ENCODE peak calls at places on chromosomes 2 and 18, in eight cellular contexts. E, Y, L, I, H, W, K and U are unnamed samples.

GRCh38 chr2:80252294-80252986 is 52.1 kb downstream of the LRRTM1 start:
- DNase-seq in E (no peak), Y (no peak), L (no peak), I (no peak), H (no peak), W (no peak), K (no peak), U (no peak)

GRCh38 chr2:44843086-44843485 is 98.4 kb upstream of the SIX3 start:
- DNase-seq in E (no peak), Y (no peak), L (no peak), I (no peak), H (no peak), W (no peak), K (no peak), U (no peak)

GRCh38 chr2:147037048-147037447 is 807.8 kb upstream of the ACVR2A start:
- DNase-seq in E (no peak), Y (no peak), L (no peak), I (no peak), H (no peak), W (no peak), K (no peak), U (no peak)

GRCh38 chr2:225254363-225254762 is 145.1 kb upstream of the NYAP2 start:
- DNase-seq in E (no peak), Y (no peak), L (no peak), I (no peak), H (no peak), W (no peak), K (no peak), U (no peak)

GRCh38 chr2:122422384-122422991 is 667.0 kb downstream of the TSN start:
- DNase-seq in E (no peak), Y (no peak), L (no peak), I (no peak), H (no peak), W (no peak), K (no peak), U (no peak)

GRCh38 chr18:79019876-79020275 is 40.3 kb downstream of the SALL3 start:
- DNase-seq in E (no peak), Y (no peak), L (no peak), I (no peak), H (no peak), W (no peak), K (no peak), U (no peak)

GRCh38 chr2:120732506-120733237 is 3.0 kb upstream of the GLI2 start:
- DNase-seq in E (no peak), Y (peak; percentile 14), L (no peak), I (no peak), H (no peak), W (no peak), K (no peak), U (no peak)

GRCh38 chr18:8898990-8899389 is 193.6 kb downstream of the MTCL1 start:
- DNase-seq in E (no peak), Y (no peak), L (no peak), I (no peak), H (peak; percentile 25), W (no peak), K (no peak), U (no peak)

GRCh38 chr2:63399171-63399570 is 189.1 kb downstream of the WDPCP start:
- DNase-seq in E (no peak), Y (no peak), L (no peak), I (no peak), H (no peak), W (no peak), K (peak; percentile 14), U (no peak)

GRCh38 chr2:15142069-15142689 is 419.0 kb downstream of the NBAS start:
- DNase-seq in E (no peak), Y (no peak), L (no peak), I (no peak), H (no peak), W (no peak), K (no peak), U (no peak)

GRCh38 chr2:5616019-5616418 is 76.2 kb upstream of the SOX11 start:
- DNase-seq in E (no peak), Y (no peak), L (no peak), I (no peak), H (no peak), W (no peak), K (no peak), U (no peak)

GRCh38 chr2:99279969-99280695 is 20.9 kb downstream of the LYG1 start:
- DNase-seq in E (no peak), Y (no peak), L (no peak), I (no peak), H (no peak), W (no peak), K (no peak), U (no peak)

GRCh38 chr2:50529600-50530218 is 502.2 kb downstream of the NRXN1 start:
- DNase-seq in E (peak; percentile 54), Y (no peak), L (no peak), I (no peak), H (no peak), W (no peak), K (no peak), U (peak; percentile 49)

GRCh38 chr18:8480506-8481328 is 128.5 kb upstream of the RAB12 start:
- DNase-seq in E (peak; percentile 74), Y (peak; percentile 44), L (no peak), I (peak; percentile 34), H (peak; percentile 50), W (peak; percentile 73), K (peak; percentile 44), U (peak; percentile 45)

GRCh38 chr2:17518212-17519154 is at the start of gene RAD51AP2:
- DNase-seq in E (peak; percentile 90), Y (peak; percentile 92), L (peak; percentile 76), I (peak; percentile 73), H (peak; percentile 70), W (peak; percentile 95), K (peak; percentile 38), U (peak; percentile 44)

GRCh38 chr2:151819920-151820319 is 8.3 kb downstream of the ARL5A start:
- DNase-seq in E (no peak), Y (no peak), L (no peak), I (no peak), H (no peak), W (no peak), K (no peak), U (no peak)

GRCh38 chr2:234292205-234292954 is 204.5 kb downstream of the ARL4C start:
- DNase-seq in E (peak; percentile 59), Y (no peak), L (no peak), I (no peak), H (no peak), W (no peak), K (no peak), U (no peak)

GRCh38 chr2:174350018-174350417 is 15.3 kb downstream of the SP9 start:
- DNase-seq in E (no peak), Y (no peak), L (no peak), I (no peak), H (no peak), W (no peak), K (no peak), U (peak; percentile 9)
- TF ChIP-seq CTCF in E (peak; percentile 55), Y (no peak), L (no peak), I (no peak), H (peak; percentile 31), W (no peak), K (peak; percentile 31), U (peak; percentile 70)

GRCh38 chr2:41409328-41409727 is 638.5 kb upstream of the PKDCC start:
- DNase-seq in E (no peak), Y (no peak), L (no peak), I (no peak), H (no peak), W (no peak), K (no peak), U (no peak)

GRCh38 chr2:41414486-41415230 is 633.2 kb upstream of the PKDCC start:
- DNase-seq in E (peak; percentile 29), Y (no peak), L (no peak), I (no peak), H (peak; percentile 16), W (no peak), K (peak; percentile 13), U (no peak)

GRCh38 chr2:41405429-41405828 is 642.4 kb upstream of the PKDCC start:
- DNase-seq in E (no peak), Y (no peak), L (no peak), I (no peak), H (no peak), W (no peak), K (no peak), U (no peak)

GRCh38 chr2:41413813-41414485 is 633.9 kb upstream of the PKDCC start:
- DNase-seq in E (no peak), Y (no peak), L (no peak), I (no peak), H (no peak), W (no peak), K (no peak), U (no peak)

GRCh38 chr2:41410011-41410410 is 637.8 kb upstream of the PKDCC start:
- DNase-seq in E (no peak), Y (no peak), L (no peak), I (no peak), H (peak; percentile 6), W (no peak), K (no peak), U (no peak)
- TF ChIP-seq CTCF in E (no peak), Y (no peak), L (no peak), I (no peak), H (no peak), W (no peak), K (peak; percentile 36), U (no peak)

GRCh38 chr2:239670463-239671120 is 269.8 kb upstream of the HDAC4 start:
- DNase-seq in E (no peak), Y (no peak), L (no peak), I (no peak), H (no peak), W (no peak), K (no peak), U (no peak)

GRCh38 chr2:239668042-239668441 is 267.2 kb upstream of the HDAC4 start:
- DNase-seq in E (no peak), Y (no peak), L (no peak), I (no peak), H (no peak), W (no peak), K (no peak), U (no peak)

GRCh38 chr2:239668651-239669050 is 267.8 kb upstream of the HDAC4 start:
- DNase-seq in E (no peak), Y (no peak), L (no peak), I (no peak), H (no peak), W (no peak), K (no peak), U (no peak)

GRCh38 chr2:239669899-239670460 is 269.2 kb upstream of the HDAC4 start:
- DNase-seq in E (no peak), Y (no peak), L (no peak), I (no peak), H (no peak), W (no peak), K (no peak), U (no peak)

GRCh38 chr2:239669181-239669898 is 268.5 kb upstream of the HDAC4 start:
- DNase-seq in E (no peak), Y (no peak), L (no peak), I (no peak), H (no peak), W (no peak), K (no peak), U (no peak)
- TF ChIP-seq CTCF in E (no peak), Y (no peak), L (no peak), I (no peak), H (no peak), W (no peak), K (no peak), U (no peak)

DNA sequence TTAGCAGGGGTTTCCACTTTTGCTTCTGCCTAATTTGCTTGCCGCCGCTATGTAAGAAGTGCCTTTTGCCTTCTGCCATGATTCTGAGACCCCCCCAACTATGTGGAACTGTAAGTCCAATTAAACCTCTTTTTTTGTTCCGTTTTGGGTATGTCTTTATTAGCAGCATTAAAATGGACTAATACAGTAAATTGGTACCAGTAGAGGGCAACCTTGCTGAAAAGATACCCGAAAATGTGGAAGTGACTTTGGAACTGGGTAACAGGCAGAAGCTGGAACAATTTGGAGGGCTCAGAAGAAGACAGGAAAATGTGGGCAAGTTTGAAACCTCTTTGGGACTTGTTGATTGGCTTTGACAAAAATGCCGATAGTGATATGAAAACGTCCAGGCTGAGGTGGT is 216.1 kb upstream of the FSIP2 start:
- DNase-seq in E (no peak), Y (no peak), L (no peak), I (no peak), H (no peak), W (no peak), K (no peak), U (no peak)
- TF ChIP-seq CTCF in E (no peak), Y (no peak), L (no peak), I (no peak), H (no peak), W (no peak), K (peak; percentile 23), U (peak; percentile 12)